ENCODE peak calls at places on chromosomes 4 and X, in four cellular contexts. One of them, this sample, is unnamed.

GRCh38 chr4:16530688-16531635 is 304.7 kb upstream of the TAPT1 start:
- ATAC-seq in A549: no peak
- ATAC-seq in stimulated activated naive CD8-positive, alpha-beta T cell treated with anti-CD3 and anti-CD28 coated beads, Interleukin-15, amount 100 ng/mL, for 72 hours: no peak
- ATAC-seq in naive thymus-derived CD4-positive, alpha-beta T cell: no peak
- ATAC-seq in this sample: no peak

GRCh38 chr4:1958276-1959103 is 50.3 kb downstream of the NELFA start:
- ATAC-seq in naive thymus-derived CD4-positive, alpha-beta T cell: no peak
- ATAC-seq in A549: no peak
- ATAC-seq in stimulated activated naive CD8-positive, alpha-beta T cell treated with anti-CD3 and anti-CD28 coated beads, Interleukin-15, amount 100 ng/mL, for 72 hours: no peak
- ATAC-seq in this sample: no peak

GRCh38 chrX:106201502-106202178 is 33.5 kb downstream of the PWWP3B start:
- ATAC-seq in naive thymus-derived CD4-positive, alpha-beta T cell: no peak
- ATAC-seq in A549: no peak
- ATAC-seq in stimulated activated naive CD8-positive, alpha-beta T cell treated with anti-CD3 and anti-CD28 coated beads, Interleukin-15, amount 100 ng/mL, for 72 hours: no peak
- ATAC-seq in this sample: no peak

GRCh38 chr4:159191989-159192388 is 89.1 kb downstream of the RAPGEF2 start:
- ATAC-seq in stimulated activated naive CD8-positive, alpha-beta T cell treated with anti-CD3 and anti-CD28 coated beads, Interleukin-15, amount 100 ng/mL, for 72 hours: no peak
- ATAC-seq in naive thymus-derived CD4-positive, alpha-beta T cell: no peak
- ATAC-seq in A549: peak
- ATAC-seq in this sample: no peak

GRCh38 chrX:133971586-133971985 is 13.8 kb downstream of the GPC3 start:
- ATAC-seq in A549: no peak
- ATAC-seq in naive thymus-derived CD4-positive, alpha-beta T cell: no peak
- ATAC-seq in stimulated activated naive CD8-positive, alpha-beta T cell treated with anti-CD3 and anti-CD28 coated beads, Interleukin-15, amount 100 ng/mL, for 72 hours: no peak
- ATAC-seq in this sample: no peak

GRCh38 chrX:109974906-109975655 is 27.8 kb upstream of the TMEM164 start:
- ATAC-seq in stimulated activated naive CD8-positive, alpha-beta T cell treated with anti-CD3 and anti-CD28 coated beads, Interleukin-15, amount 100 ng/mL, for 72 hours: peak
- ATAC-seq in A549: no peak
- ATAC-seq in naive thymus-derived CD4-positive, alpha-beta T cell: no peak
- ATAC-seq in this sample: no peak

GRCh38 chr4:153072661-153073060 is 131.6 kb upstream of the TRIM2 start:
- ATAC-seq in stimulated activated naive CD8-positive, alpha-beta T cell treated with anti-CD3 and anti-CD28 coated beads, Interleukin-15, amount 100 ng/mL, for 72 hours: no peak
- ATAC-seq in A549: no peak
- ATAC-seq in naive thymus-derived CD4-positive, alpha-beta T cell: no peak
- ATAC-seq in this sample: no peak

GRCh38 chr4:176333076-176333475 is 13.3 kb downstream of the SPCS3 start:
- ATAC-seq in stimulated activated naive CD8-positive, alpha-beta T cell treated with anti-CD3 and anti-CD28 coated beads, Interleukin-15, amount 100 ng/mL, for 72 hours: no peak
- ATAC-seq in naive thymus-derived CD4-positive, alpha-beta T cell: peak
- ATAC-seq in A549: no peak
- ATAC-seq in this sample: no peak

GRCh38 chr4:125741825-125742452 is 427.2 kb downstream of the FAT4 start:
- ATAC-seq in A549: peak
- ATAC-seq in naive thymus-derived CD4-positive, alpha-beta T cell: no peak
- ATAC-seq in stimulated activated naive CD8-positive, alpha-beta T cell treated with anti-CD3 and anti-CD28 coated beads, Interleukin-15, amount 100 ng/mL, for 72 hours: no peak
- ATAC-seq in this sample: no peak

GRCh38 chr4:104436542-104436941 is 58.2 kb downstream of the CXXC4 start:
- ATAC-seq in naive thymus-derived CD4-positive, alpha-beta T cell: no peak
- ATAC-seq in stimulated activated naive CD8-positive, alpha-beta T cell treated with anti-CD3 and anti-CD28 coated beads, Interleukin-15, amount 100 ng/mL, for 72 hours: no peak
- ATAC-seq in A549: no peak
- ATAC-seq in this sample: no peak

GRCh38 chr4:186698028-186698427 is 25.6 kb downstream of the FAT1 start:
- ATAC-seq in A549: no peak
- ATAC-seq in stimulated activated naive CD8-positive, alpha-beta T cell treated with anti-CD3 and anti-CD28 coated beads, Interleukin-15, amount 100 ng/mL, for 72 hours: no peak
- ATAC-seq in naive thymus-derived CD4-positive, alpha-beta T cell: no peak
- ATAC-seq in this sample: no peak

GRCh38 chrX:23952984-23953907 is 45.4 kb downstream of the CXorf58 start:
- ATAC-seq in stimulated activated naive CD8-positive, alpha-beta T cell treated with anti-CD3 and anti-CD28 coated beads, Interleukin-15, amount 100 ng/mL, for 72 hours: peak
- ATAC-seq in naive thymus-derived CD4-positive, alpha-beta T cell: peak
- ATAC-seq in A549: peak
- ATAC-seq in this sample: peak

GRCh38 chr4:169250796-169251195 is 20.0 kb downstream of the SH3RF1 start:
- ATAC-seq in naive thymus-derived CD4-positive, alpha-beta T cell: no peak
- ATAC-seq in A549: no peak
- ATAC-seq in stimulated activated naive CD8-positive, alpha-beta T cell treated with anti-CD3 and anti-CD28 coated beads, Interleukin-15, amount 100 ng/mL, for 72 hours: no peak
- ATAC-seq in this sample: no peak

GRCh38 chrX:119036369-119037029 is 36.3 kb upstream of the CT47C1 start:
- ATAC-seq in A549: peak
- ATAC-seq in stimulated activated naive CD8-positive, alpha-beta T cell treated with anti-CD3 and anti-CD28 coated beads, Interleukin-15, amount 100 ng/mL, for 72 hours: no peak
- ATAC-seq in naive thymus-derived CD4-positive, alpha-beta T cell: no peak
- ATAC-seq in this sample: no peak

This sample was measured in stimulated activated memory B cell treated with anti-CD40 and anti-IgM and Interleukin-4, amounts not matched to agents 10 μg/mL and 1 μg/mL and 100 μg/mL, for 72 hours.